ENCODE peak calls at places on chromosomes 5 and 9, in five cellular contexts. One of them, this sample, is unnamed.

GRCh38 chr5:41213340-41213739 is at the start of gene C6:
- DNase-seq in astrocyte: no peak
- DNase-seq in activated CD8-positive, alpha-beta memory T cell treated with anti-CD3 and anti-CD28 coated beads, Interleukin-2, amount 10 ng/mL, durations not matched to agents 7 days and 5 days: no peak
- DNase-seq in T-helper 1 cell: no peak
- DNase-seq in central memory CD4-positive, alpha-beta T cell: no peak
- DNase-seq in this sample: no peak

GRCh38 chr5:103139264-103139865 is 19.3 kb downstream of the PPIP5K2 start:
- DNase-seq in astrocyte: peak; percentile 41
- DNase-seq in activated CD8-positive, alpha-beta memory T cell treated with anti-CD3 and anti-CD28 coated beads, Interleukin-2, amount 10 ng/mL, durations not matched to agents 7 days and 5 days: peak; percentile 85
- DNase-seq in T-helper 1 cell: peak; percentile 68
- DNase-seq in central memory CD4-positive, alpha-beta T cell: peak; percentile 75
- DNase-seq in this sample: peak; percentile 73

GRCh38 chr5:78243639-78244038 is 50.9 kb downstream of the AP3B1 start:
- DNase-seq in astrocyte: peak; percentile 88
- DNase-seq in activated CD8-positive, alpha-beta memory T cell treated with anti-CD3 and anti-CD28 coated beads, Interleukin-2, amount 10 ng/mL, durations not matched to agents 7 days and 5 days: no peak
- DNase-seq in T-helper 1 cell: no peak
- DNase-seq in central memory CD4-positive, alpha-beta T cell: no peak
- DNase-seq in this sample: no peak

GRCh38 chr9:90458485-90458884 is 184.1 kb downstream of the DIRAS2 start:
- DNase-seq in astrocyte: no peak
- DNase-seq in activated CD8-positive, alpha-beta memory T cell treated with anti-CD3 and anti-CD28 coated beads, Interleukin-2, amount 10 ng/mL, durations not matched to agents 7 days and 5 days: no peak
- DNase-seq in T-helper 1 cell: no peak
- DNase-seq in central memory CD4-positive, alpha-beta T cell: no peak
- DNase-seq in this sample: no peak

GRCh38 chr5:159106193-159106568 is 6.5 kb upstream of the EBF1 start:
- DNase-seq in astrocyte: no peak
- DNase-seq in activated CD8-positive, alpha-beta memory T cell treated with anti-CD3 and anti-CD28 coated beads, Interleukin-2, amount 10 ng/mL, durations not matched to agents 7 days and 5 days: no peak
- DNase-seq in T-helper 1 cell: no peak
- DNase-seq in central memory CD4-positive, alpha-beta T cell: no peak
- DNase-seq in this sample: no peak

GRCh38 chr5:170336065-170336464 is 38.5 kb upstream of the LCP2 start:
- DNase-seq in astrocyte: no peak
- DNase-seq in activated CD8-positive, alpha-beta memory T cell treated with anti-CD3 and anti-CD28 coated beads, Interleukin-2, amount 10 ng/mL, durations not matched to agents 7 days and 5 days: no peak
- DNase-seq in T-helper 1 cell: no peak
- DNase-seq in central memory CD4-positive, alpha-beta T cell: no peak
- DNase-seq in this sample: no peak

GRCh38 chr9:129176786-129177442 is 1.1 kb downstream of the IER5L start:
- DNase-seq in astrocyte: peak; percentile 37
- DNase-seq in activated CD8-positive, alpha-beta memory T cell treated with anti-CD3 and anti-CD28 coated beads, Interleukin-2, amount 10 ng/mL, durations not matched to agents 7 days and 5 days: peak; percentile 47
- DNase-seq in T-helper 1 cell: no peak
- DNase-seq in central memory CD4-positive, alpha-beta T cell: no peak
- DNase-seq in this sample: no peak

GRCh38 chr5:145887976-145888574 is 15.3 kb upstream of the GRXCR2 start:
- DNase-seq in astrocyte: peak; percentile 37
- DNase-seq in activated CD8-positive, alpha-beta memory T cell treated with anti-CD3 and anti-CD28 coated beads, Interleukin-2, amount 10 ng/mL, durations not matched to agents 7 days and 5 days: no peak
- DNase-seq in T-helper 1 cell: no peak
- DNase-seq in central memory CD4-positive, alpha-beta T cell: no peak
- DNase-seq in this sample: no peak

GRCh38 chr5:150645070-150645700 is 4.7 kb downstream of the SYNPO start:
- DNase-seq in astrocyte: peak; percentile 80
- DNase-seq in activated CD8-positive, alpha-beta memory T cell treated with anti-CD3 and anti-CD28 coated beads, Interleukin-2, amount 10 ng/mL, durations not matched to agents 7 days and 5 days: no peak
- DNase-seq in T-helper 1 cell: no peak
- DNase-seq in central memory CD4-positive, alpha-beta T cell: no peak
- DNase-seq in this sample: no peak

GRCh38 chr5:98904786-98905185 is 24.0 kb downstream of the CHD1 start:
- DNase-seq in astrocyte: peak; percentile 52
- DNase-seq in activated CD8-positive, alpha-beta memory T cell treated with anti-CD3 and anti-CD28 coated beads, Interleukin-2, amount 10 ng/mL, durations not matched to agents 7 days and 5 days: no peak
- DNase-seq in T-helper 1 cell: no peak
- DNase-seq in central memory CD4-positive, alpha-beta T cell: no peak
- DNase-seq in this sample: no peak

GRCh38 chr5:159051431-159052281 is 48.1 kb downstream of the EBF1 start:
- DNase-seq in astrocyte: no peak
- DNase-seq in activated CD8-positive, alpha-beta memory T cell treated with anti-CD3 and anti-CD28 coated beads, Interleukin-2, amount 10 ng/mL, durations not matched to agents 7 days and 5 days: no peak
- DNase-seq in T-helper 1 cell: no peak
- DNase-seq in central memory CD4-positive, alpha-beta T cell: no peak
- DNase-seq in this sample: peak; percentile 1

GRCh38 chr5:114450516-114450909 is 88.6 kb downstream of the KCNN2 start:
- DNase-seq in astrocyte: no peak
- DNase-seq in activated CD8-positive, alpha-beta memory T cell treated with anti-CD3 and anti-CD28 coated beads, Interleukin-2, amount 10 ng/mL, durations not matched to agents 7 days and 5 days: no peak
- DNase-seq in T-helper 1 cell: no peak
- DNase-seq in central memory CD4-positive, alpha-beta T cell: no peak
- DNase-seq in this sample: no peak

GRCh38 chr9:123657099-123657498 is 272.8 kb downstream of the DENND1A start:
- DNase-seq in astrocyte: no peak
- DNase-seq in activated CD8-positive, alpha-beta memory T cell treated with anti-CD3 and anti-CD28 coated beads, Interleukin-2, amount 10 ng/mL, durations not matched to agents 7 days and 5 days: no peak
- DNase-seq in T-helper 1 cell: no peak
- DNase-seq in central memory CD4-positive, alpha-beta T cell: no peak
- DNase-seq in this sample: no peak

GRCh38 chr9:120528327-120528726 is 51.6 kb downstream of the CDK5RAP2 start:
- DNase-seq in astrocyte: no peak
- DNase-seq in activated CD8-positive, alpha-beta memory T cell treated with anti-CD3 and anti-CD28 coated beads, Interleukin-2, amount 10 ng/mL, durations not matched to agents 7 days and 5 days: no peak
- DNase-seq in T-helper 1 cell: no peak
- DNase-seq in central memory CD4-positive, alpha-beta T cell: no peak
- DNase-seq in this sample: no peak

GRCh38 chr5:167699434-167699833 is 592.0 kb upstream of the WWC1 start:
- DNase-seq in astrocyte: peak; percentile 100
- DNase-seq in activated CD8-positive, alpha-beta memory T cell treated with anti-CD3 and anti-CD28 coated beads, Interleukin-2, amount 10 ng/mL, durations not matched to agents 7 days and 5 days: no peak
- DNase-seq in T-helper 1 cell: no peak
- DNase-seq in central memory CD4-positive, alpha-beta T cell: no peak
- DNase-seq in this sample: no peak

GRCh38 chr9:36207016-36207415 is 16.3 kb downstream of the CLTA start:
- DNase-seq in astrocyte: peak; percentile 60
- DNase-seq in activated CD8-positive, alpha-beta memory T cell treated with anti-CD3 and anti-CD28 coated beads, Interleukin-2, amount 10 ng/mL, durations not matched to agents 7 days and 5 days: no peak
- DNase-seq in T-helper 1 cell: no peak
- DNase-seq in central memory CD4-positive, alpha-beta T cell: no peak
- DNase-seq in this sample: no peak

GRCh38 chr5:74212336-74212735 is 428.2 kb downstream of the ENC1 start:
- DNase-seq in astrocyte: no peak
- DNase-seq in activated CD8-positive, alpha-beta memory T cell treated with anti-CD3 and anti-CD28 coated beads, Interleukin-2, amount 10 ng/mL, durations not matched to agents 7 days and 5 days: no peak
- DNase-seq in T-helper 1 cell: no peak
- DNase-seq in central memory CD4-positive, alpha-beta T cell: no peak
- DNase-seq in this sample: no peak

GRCh38 chr5:36581070-36581469 is 25.3 kb upstream of the SLC1A3 start:
- DNase-seq in astrocyte: no peak
- DNase-seq in activated CD8-positive, alpha-beta memory T cell treated with anti-CD3 and anti-CD28 coated beads, Interleukin-2, amount 10 ng/mL, durations not matched to agents 7 days and 5 days: no peak
- DNase-seq in T-helper 1 cell: no peak
- DNase-seq in central memory CD4-positive, alpha-beta T cell: no peak
- DNase-seq in this sample: no peak

GRCh38 chr9:116144555-116144954 is 9.0 kb upstream of the PAPPA start:
- DNase-seq in astrocyte: no peak
- DNase-seq in activated CD8-positive, alpha-beta memory T cell treated with anti-CD3 and anti-CD28 coated beads, Interleukin-2, amount 10 ng/mL, durations not matched to agents 7 days and 5 days: no peak
- DNase-seq in T-helper 1 cell: no peak
- DNase-seq in central memory CD4-positive, alpha-beta T cell: no peak
- DNase-seq in this sample: no peak

GRCh38 chr5:151896041-151896691 is 28.5 kb downstream of the GLRA1 start:
- DNase-seq in astrocyte: peak; percentile 86
- DNase-seq in activated CD8-positive, alpha-beta memory T cell treated with anti-CD3 and anti-CD28 coated beads, Interleukin-2, amount 10 ng/mL, durations not matched to agents 7 days and 5 days: no peak
- DNase-seq in T-helper 1 cell: no peak
- DNase-seq in central memory CD4-positive, alpha-beta T cell: no peak
- DNase-seq in this sample: no peak

GRCh38 chr9:99023831-99024230 is 80.1 kb downstream of the COL15A1 start:
- DNase-seq in astrocyte: no peak
- DNase-seq in activated CD8-positive, alpha-beta memory T cell treated with anti-CD3 and anti-CD28 coated beads, Interleukin-2, amount 10 ng/mL, durations not matched to agents 7 days and 5 days: no peak
- DNase-seq in T-helper 1 cell: no peak
- DNase-seq in central memory CD4-positive, alpha-beta T cell: no peak
- DNase-seq in this sample: no peak

GRCh38 chr9:21252727-21253547 is 13.1 kb upstream of the IFNA14 start:
- DNase-seq in astrocyte: peak; percentile 16
- DNase-seq in activated CD8-positive, alpha-beta memory T cell treated with anti-CD3 and anti-CD28 coated beads, Interleukin-2, amount 10 ng/mL, durations not matched to agents 7 days and 5 days: peak; percentile 41
- DNase-seq in T-helper 1 cell: no peak
- DNase-seq in central memory CD4-positive, alpha-beta T cell: peak; percentile 14
- DNase-seq in this sample: no peak

GRCh38 chr5:58076473-58077257 is 383.2 kb downstream of the PLK2 start:
- DNase-seq in astrocyte: no peak
- DNase-seq in activated CD8-positive, alpha-beta memory T cell treated with anti-CD3 and anti-CD28 coated beads, Interleukin-2, amount 10 ng/mL, durations not matched to agents 7 days and 5 days: no peak
- DNase-seq in T-helper 1 cell: no peak
- DNase-seq in central memory CD4-positive, alpha-beta T cell: no peak
- DNase-seq in this sample: no peak

GRCh38 chr5:98482321-98483111 is 290.9 kb upstream of the RGMB start:
- DNase-seq in astrocyte: no peak
- DNase-seq in activated CD8-positive, alpha-beta memory T cell treated with anti-CD3 and anti-CD28 coated beads, Interleukin-2, amount 10 ng/mL, durations not matched to agents 7 days and 5 days: no peak
- DNase-seq in T-helper 1 cell: no peak
- DNase-seq in central memory CD4-positive, alpha-beta T cell: no peak
- DNase-seq in this sample: no peak

GRCh38 chr9:128771094-128771721 is 519 bp downstream of the ZER1 start:
- DNase-seq in astrocyte: peak; percentile 7
- DNase-seq in activated CD8-positive, alpha-beta memory T cell treated with anti-CD3 and anti-CD28 coated beads, Interleukin-2, amount 10 ng/mL, durations not matched to agents 7 days and 5 days: no peak
- DNase-seq in T-helper 1 cell: no peak
- DNase-seq in central memory CD4-positive, alpha-beta T cell: no peak
- DNase-seq in this sample: peak; percentile 27

GRCh38 chr5:93158841-93159240 is 422.2 kb downstream of the NR2F1-AS1 start:
- DNase-seq in astrocyte: peak; percentile 51
- DNase-seq in activated CD8-positive, alpha-beta memory T cell treated with anti-CD3 and anti-CD28 coated beads, Interleukin-2, amount 10 ng/mL, durations not matched to agents 7 days and 5 days: no peak
- DNase-seq in T-helper 1 cell: no peak
- DNase-seq in central memory CD4-positive, alpha-beta T cell: no peak
- DNase-seq in this sample: no peak

GRCh38 chr9:126303488-126303887 is 23.1 kb upstream of the MVB12B start:
- DNase-seq in astrocyte: no peak
- DNase-seq in activated CD8-positive, alpha-beta memory T cell treated with anti-CD3 and anti-CD28 coated beads, Interleukin-2, amount 10 ng/mL, durations not matched to agents 7 days and 5 days: peak; percentile 41
- DNase-seq in T-helper 1 cell: no peak
- DNase-seq in central memory CD4-positive, alpha-beta T cell: no peak
- DNase-seq in this sample: no peak

GRCh38 chr5:153619706-153620105 is 129.2 kb downstream of the GRIA1 start:
- DNase-seq in astrocyte: peak; percentile 54
- DNase-seq in activated CD8-positive, alpha-beta memory T cell treated with anti-CD3 and anti-CD28 coated beads, Interleukin-2, amount 10 ng/mL, durations not matched to agents 7 days and 5 days: no peak
- DNase-seq in T-helper 1 cell: no peak
- DNase-seq in central memory CD4-positive, alpha-beta T cell: no peak
- DNase-seq in this sample: no peak

GRCh38 chr9:89743576-89744254 is 138.9 kb downstream of the GADD45G start:
- DNase-seq in astrocyte: no peak
- DNase-seq in activated CD8-positive, alpha-beta memory T cell treated with anti-CD3 and anti-CD28 coated beads, Interleukin-2, amount 10 ng/mL, durations not matched to agents 7 days and 5 days: peak; percentile 90
- DNase-seq in T-helper 1 cell: peak; percentile 18
- DNase-seq in central memory CD4-positive, alpha-beta T cell: peak; percentile 72
- DNase-seq in this sample: peak; percentile 38

GRCh38 chr5:134590992-134591659 is 41.5 kb downstream of the SAR1B start:
- DNase-seq in astrocyte: no peak
- DNase-seq in activated CD8-positive, alpha-beta memory T cell treated with anti-CD3 and anti-CD28 coated beads, Interleukin-2, amount 10 ng/mL, durations not matched to agents 7 days and 5 days: peak; percentile 72
- DNase-seq in T-helper 1 cell: no peak
- DNase-seq in central memory CD4-positive, alpha-beta T cell: no peak
- DNase-seq in this sample: no peak

GRCh38 chr5:26942481-26942880 is 95.9 kb downstream of the CDH9 start:
- DNase-seq in astrocyte: peak; percentile 2
- DNase-seq in activated CD8-positive, alpha-beta memory T cell treated with anti-CD3 and anti-CD28 coated beads, Interleukin-2, amount 10 ng/mL, durations not matched to agents 7 days and 5 days: no peak
- DNase-seq in T-helper 1 cell: no peak
- DNase-seq in central memory CD4-positive, alpha-beta T cell: no peak
- DNase-seq in this sample: no peak

This sample was measured in T-cell.